ENCODE peak calls at places on chromosomes 7 and 10, in four cellular contexts. F is stimulated activated CD4-positive, alpha-beta T cell treated with anti-CD3 and anti-CD28 coated beads, Interleukin-15, amount 100 ng/mL, for 1 hour; U is CD8-positive, alpha-beta memory T cell; G is 8988T. O is an unnamed sample.
A peak's percentile ranks its signal among the peaks of the same experiment; 100 is the strongest.

GRCh38 chr7:92754756-92755581 is 81.4 kb downstream of the CDK6 start:
- DNase-seq in U (no peak), G (peak; percentile 24), F (no peak), O (no peak)

GRCh38 chr7:35630573-35630972 is 64.4 kb downstream of the HERPUD2 start:
- DNase-seq in F (no peak), U (no peak), G (no peak), O (no peak)

GRCh38 chr10:7417103-7417623 is 6.3 kb upstream of the SFMBT2 start:
- DNase-seq in U (no peak), G (no peak), F (no peak), O (peak; percentile 10)

GRCh38 chr10:63759335-63759734 is 238.1 kb downstream of the REEP3 start:
- DNase-seq in G (no peak), F (no peak), U (no peak), O (no peak)

GRCh38 chr7:14691597-14692203 is 210.9 kb downstream of the DGKB start:
- DNase-seq in F (peak; percentile 6), U (peak; percentile 31), G (no peak), O (peak; percentile 21)

GRCh38 chr10:5896765-5897340 is 6.8 kb downstream of the FBH1 start:
- DNase-seq in G (no peak), U (no peak), F (no peak), O (no peak)

GRCh38 chr7:106618480-106618879 is 42.5 kb downstream of the CCDC71L start:
- DNase-seq in F (no peak), U (no peak), G (no peak), O (no peak)

GRCh38 chr10:7133958-7134357 is 276.9 kb downstream of the SFMBT2 start:
- DNase-seq in U (no peak), F (no peak), G (no peak), O (no peak)

GRCh38 chr10:107618461-107619093 is 454.1 kb upstream of the SORCS1 start:
- DNase-seq in G (no peak), U (no peak), F (no peak), O (no peak)

GRCh38 chr7:82330706-82331220 is 112.8 kb downstream of the CACNA2D1 start:
- DNase-seq in G (no peak), U (no peak), F (no peak), O (no peak)

GRCh38 chr10:75962395-75963061 is 531.1 kb downstream of the LRMDA start:
- DNase-seq in G (no peak), U (no peak), F (no peak), O (no peak)

GRCh38 chr7:155961241-155962190 is 149.3 kb upstream of the SHH start:
- DNase-seq in G (no peak), U (no peak), F (no peak), O (no peak)

GRCh38 chr7:51367614-51367968 is 51.0 kb upstream of the COBL start:
- DNase-seq in G (no peak), U (no peak), F (no peak), O (no peak)

GRCh38 chr10:29426420-29426819 is 137.6 kb downstream of the LYZL1 start:
- DNase-seq in F (no peak), G (no peak), U (no peak), O (no peak)

GRCh38 chr10:50807851-50808776 is 68.4 kb downstream of the ASAH2B start:
- DNase-seq in F (no peak), G (no peak), U (no peak), O (no peak)

GRCh38 chr10:31536297-31536696 is 217.3 kb downstream of the ZEB1 start:
- DNase-seq in G (no peak), U (no peak), F (no peak), O (no peak)

GRCh38 chr7:24442170-24442777 is 131.0 kb upstream of the PALS2 start:
- DNase-seq in U (no peak), G (no peak), F (no peak), O (no peak)

GRCh38 chr7:39624202-39624807 is 933 bp downstream of the RALA start:
- DNase-seq in U (no peak), F (no peak), G (no peak), O (no peak)

GRCh38 chr7:74032191-74032490 is 4.2 kb downstream of the ELN start:
- DNase-seq in U (no peak), G (no peak), F (no peak), O (no peak)

GRCh38 chr10:44886966-44887365 is 24.2 kb upstream of the TMEM72 start:
- DNase-seq in F (no peak), G (no peak), U (no peak), O (no peak)

O was measured in effector memory CD8-positive, alpha-beta T cell.